ENCODE peak calls at places on chromosomes 12 and 14, in five cellular contexts. One of them, this sample, is unnamed.

GRCh38 chr12:65741662-65742480 is 82.4 kb upstream of the HMGA2 start:
- DNase-seq in activated T-helper 1 cell treated with anti-CD3 and anti-CD28 coated beads, Interleukin-12 subunit alpha, Interleukin-12 subunit beta, Interleukin-2, Interleukin-4 antibody, amounts not matched to agents 30 ng/mL and 10 ng/mL and 1 ng/mL, durations not matched to agents 14 hours and 24 hours and 36 hours: no peak
- DNase-seq in aorta: peak
- DNase-seq in caudate nucleus: peak
- DNase-seq in activated naive CD8-positive, alpha-beta T cell treated with anti-CD3 and anti-CD28 coated beads, Interleukin-2, amount 50 U/mL, for 16 hours: no peak
- DNase-seq in this sample: peak

GRCh38 chr12:26847431-26847830 is 14.4 kb upstream of the ITPR2 start:
- DNase-seq in activated T-helper 1 cell treated with anti-CD3 and anti-CD28 coated beads, Interleukin-12 subunit alpha, Interleukin-12 subunit beta, Interleukin-2, Interleukin-4 antibody, amounts not matched to agents 30 ng/mL and 10 ng/mL and 1 ng/mL, durations not matched to agents 14 hours and 24 hours and 36 hours: no peak
- DNase-seq in aorta: no peak
- DNase-seq in caudate nucleus: no peak
- DNase-seq in activated naive CD8-positive, alpha-beta T cell treated with anti-CD3 and anti-CD28 coated beads, Interleukin-2, amount 50 U/mL, for 16 hours: no peak
- DNase-seq in this sample: no peak

GRCh38 chr12:78038986-78039385 is 208.3 kb downstream of the NAV3 start:
- DNase-seq in activated T-helper 1 cell treated with anti-CD3 and anti-CD28 coated beads, Interleukin-12 subunit alpha, Interleukin-12 subunit beta, Interleukin-2, Interleukin-4 antibody, amounts not matched to agents 30 ng/mL and 10 ng/mL and 1 ng/mL, durations not matched to agents 14 hours and 24 hours and 36 hours: no peak
- DNase-seq in aorta: no peak
- DNase-seq in caudate nucleus: no peak
- DNase-seq in activated naive CD8-positive, alpha-beta T cell treated with anti-CD3 and anti-CD28 coated beads, Interleukin-2, amount 50 U/mL, for 16 hours: no peak
- DNase-seq in this sample: no peak

GRCh38 chr12:7933255-7933726 is 2.7 kb downstream of the SLC2A3 start:
- DNase-seq in activated T-helper 1 cell treated with anti-CD3 and anti-CD28 coated beads, Interleukin-12 subunit alpha, Interleukin-12 subunit beta, Interleukin-2, Interleukin-4 antibody, amounts not matched to agents 30 ng/mL and 10 ng/mL and 1 ng/mL, durations not matched to agents 14 hours and 24 hours and 36 hours: peak
- DNase-seq in aorta: peak
- DNase-seq in caudate nucleus: peak
- DNase-seq in activated naive CD8-positive, alpha-beta T cell treated with anti-CD3 and anti-CD28 coated beads, Interleukin-2, amount 50 U/mL, for 16 hours: peak
- DNase-seq in this sample: peak

GRCh38 chr12:79020106-79020505 is 155.5 kb downstream of the SYT1 start:
- DNase-seq in activated T-helper 1 cell treated with anti-CD3 and anti-CD28 coated beads, Interleukin-12 subunit alpha, Interleukin-12 subunit beta, Interleukin-2, Interleukin-4 antibody, amounts not matched to agents 30 ng/mL and 10 ng/mL and 1 ng/mL, durations not matched to agents 14 hours and 24 hours and 36 hours: no peak
- DNase-seq in aorta: no peak
- DNase-seq in caudate nucleus: no peak
- DNase-seq in activated naive CD8-positive, alpha-beta T cell treated with anti-CD3 and anti-CD28 coated beads, Interleukin-2, amount 50 U/mL, for 16 hours: no peak
- DNase-seq in this sample: no peak

GRCh38 chr14:24911324-24912095 is 138.4 kb downstream of the STXBP6 start:
- DNase-seq in activated T-helper 1 cell treated with anti-CD3 and anti-CD28 coated beads, Interleukin-12 subunit alpha, Interleukin-12 subunit beta, Interleukin-2, Interleukin-4 antibody, amounts not matched to agents 30 ng/mL and 10 ng/mL and 1 ng/mL, durations not matched to agents 14 hours and 24 hours and 36 hours: no peak
- DNase-seq in aorta: no peak
- DNase-seq in caudate nucleus: no peak
- DNase-seq in activated naive CD8-positive, alpha-beta T cell treated with anti-CD3 and anti-CD28 coated beads, Interleukin-2, amount 50 U/mL, for 16 hours: no peak
- DNase-seq in this sample: no peak

GRCh38 chr12:19338405-19338804 is 100.9 kb upstream of the AEBP2 start:
- DNase-seq in activated T-helper 1 cell treated with anti-CD3 and anti-CD28 coated beads, Interleukin-12 subunit alpha, Interleukin-12 subunit beta, Interleukin-2, Interleukin-4 antibody, amounts not matched to agents 30 ng/mL and 10 ng/mL and 1 ng/mL, durations not matched to agents 14 hours and 24 hours and 36 hours: no peak
- DNase-seq in aorta: no peak
- DNase-seq in caudate nucleus: no peak
- DNase-seq in activated naive CD8-positive, alpha-beta T cell treated with anti-CD3 and anti-CD28 coated beads, Interleukin-2, amount 50 U/mL, for 16 hours: no peak
- DNase-seq in this sample: no peak

GRCh38 chr12:6141048-6141447 is 16.6 kb upstream of the VWF start:
- DNase-seq in activated T-helper 1 cell treated with anti-CD3 and anti-CD28 coated beads, Interleukin-12 subunit alpha, Interleukin-12 subunit beta, Interleukin-2, Interleukin-4 antibody, amounts not matched to agents 30 ng/mL and 10 ng/mL and 1 ng/mL, durations not matched to agents 14 hours and 24 hours and 36 hours: no peak
- DNase-seq in aorta: no peak
- DNase-seq in caudate nucleus: no peak
- DNase-seq in activated naive CD8-positive, alpha-beta T cell treated with anti-CD3 and anti-CD28 coated beads, Interleukin-2, amount 50 U/mL, for 16 hours: no peak
- DNase-seq in this sample: no peak

GRCh38 chr12:107515446-107515958 is 170.1 kb upstream of the PWP1 start:
- DNase-seq in activated T-helper 1 cell treated with anti-CD3 and anti-CD28 coated beads, Interleukin-12 subunit alpha, Interleukin-12 subunit beta, Interleukin-2, Interleukin-4 antibody, amounts not matched to agents 30 ng/mL and 10 ng/mL and 1 ng/mL, durations not matched to agents 14 hours and 24 hours and 36 hours: no peak
- DNase-seq in aorta: no peak
- DNase-seq in caudate nucleus: no peak
- DNase-seq in activated naive CD8-positive, alpha-beta T cell treated with anti-CD3 and anti-CD28 coated beads, Interleukin-2, amount 50 U/mL, for 16 hours: no peak
- DNase-seq in this sample: peak

GRCh38 chr12:39831587-39832315 is 212.1 kb upstream of the ABCD2 start:
- DNase-seq in activated T-helper 1 cell treated with anti-CD3 and anti-CD28 coated beads, Interleukin-12 subunit alpha, Interleukin-12 subunit beta, Interleukin-2, Interleukin-4 antibody, amounts not matched to agents 30 ng/mL and 10 ng/mL and 1 ng/mL, durations not matched to agents 14 hours and 24 hours and 36 hours: no peak
- DNase-seq in aorta: no peak
- DNase-seq in caudate nucleus: no peak
- DNase-seq in activated naive CD8-positive, alpha-beta T cell treated with anti-CD3 and anti-CD28 coated beads, Interleukin-2, amount 50 U/mL, for 16 hours: no peak
- DNase-seq in this sample: no peak

GRCh38 chr14:43901950-43902349 is 605.1 kb downstream of the FSCB start:
- DNase-seq in activated T-helper 1 cell treated with anti-CD3 and anti-CD28 coated beads, Interleukin-12 subunit alpha, Interleukin-12 subunit beta, Interleukin-2, Interleukin-4 antibody, amounts not matched to agents 30 ng/mL and 10 ng/mL and 1 ng/mL, durations not matched to agents 14 hours and 24 hours and 36 hours: no peak
- DNase-seq in aorta: no peak
- DNase-seq in caudate nucleus: no peak
- DNase-seq in activated naive CD8-positive, alpha-beta T cell treated with anti-CD3 and anti-CD28 coated beads, Interleukin-2, amount 50 U/mL, for 16 hours: no peak
- DNase-seq in this sample: no peak

GRCh38 chr12:5689773-5690172 is 255.3 kb downstream of the ANO2 start:
- DNase-seq in activated T-helper 1 cell treated with anti-CD3 and anti-CD28 coated beads, Interleukin-12 subunit alpha, Interleukin-12 subunit beta, Interleukin-2, Interleukin-4 antibody, amounts not matched to agents 30 ng/mL and 10 ng/mL and 1 ng/mL, durations not matched to agents 14 hours and 24 hours and 36 hours: no peak
- DNase-seq in aorta: no peak
- DNase-seq in caudate nucleus: no peak
- DNase-seq in activated naive CD8-positive, alpha-beta T cell treated with anti-CD3 and anti-CD28 coated beads, Interleukin-2, amount 50 U/mL, for 16 hours: no peak
- DNase-seq in this sample: peak

GRCh38 chr12:23221066-23221465 is 596.1 kb downstream of the ETNK1 start:
- DNase-seq in activated T-helper 1 cell treated with anti-CD3 and anti-CD28 coated beads, Interleukin-12 subunit alpha, Interleukin-12 subunit beta, Interleukin-2, Interleukin-4 antibody, amounts not matched to agents 30 ng/mL and 10 ng/mL and 1 ng/mL, durations not matched to agents 14 hours and 24 hours and 36 hours: no peak
- DNase-seq in aorta: no peak
- DNase-seq in caudate nucleus: no peak
- DNase-seq in activated naive CD8-positive, alpha-beta T cell treated with anti-CD3 and anti-CD28 coated beads, Interleukin-2, amount 50 U/mL, for 16 hours: no peak
- DNase-seq in this sample: peak